ENCODE peak calls at places on chromosomes 3 and 15, in eight cellular contexts. One of them, this sample, is unnamed.

GRCh38 chr3:139264375-139264774 is 79.4 kb upstream of the MRPS22 start:
- DNase-seq in stomach: no peak
- DNase-seq in HCT116: no peak
- DNase-seq in K562: no peak
- DNase-seq in spleen: peak; percentile 21
- DNase-seq in right lobe of liver: no peak
- DNase-seq in H54: no peak
- DNase-seq in tibial nerve: no peak
- DNase-seq in this sample: no peak

GRCh38 chr3:169748670-169749069 is 16.2 kb downstream of the TERC start:
- DNase-seq in stomach: no peak
- DNase-seq in HCT116: no peak
- DNase-seq in K562: no peak
- DNase-seq in spleen: no peak
- DNase-seq in right lobe of liver: no peak
- DNase-seq in H54: no peak
- DNase-seq in tibial nerve: no peak
- DNase-seq in this sample: no peak

GRCh38 chr3:71064976-71065763 is 518.4 kb downstream of the FOXP1 start:
- DNase-seq in stomach: peak; percentile 68
- DNase-seq in HCT116: no peak
- DNase-seq in K562: peak; percentile 5
- DNase-seq in spleen: peak; percentile 92
- DNase-seq in right lobe of liver: peak; percentile 73
- DNase-seq in H54: peak; percentile 30
- DNase-seq in tibial nerve: peak; percentile 39
- DNase-seq in this sample: peak; percentile 74

GRCh38 chr3:171457263-171458055 is 2.7 kb downstream of the TNIK start:
- DNase-seq in stomach: no peak
- DNase-seq in HCT116: no peak
- DNase-seq in K562: no peak
- DNase-seq in spleen: peak; percentile 70
- DNase-seq in right lobe of liver: no peak
- DNase-seq in H54: no peak
- DNase-seq in tibial nerve: no peak
- DNase-seq in this sample: no peak

GRCh38 chr15:97986781-97987180 is 26.3 kb downstream of the ARRDC4 start:
- DNase-seq in stomach: no peak
- DNase-seq in HCT116: no peak
- DNase-seq in K562: no peak
- DNase-seq in spleen: no peak
- DNase-seq in right lobe of liver: no peak
- DNase-seq in H54: no peak
- DNase-seq in tibial nerve: no peak
- DNase-seq in this sample: no peak

GRCh38 chr3:122689587-122689986 is 8.9 kb downstream of the PARP14 start:
- DNase-seq in stomach: no peak
- DNase-seq in HCT116: no peak
- DNase-seq in K562: no peak
- DNase-seq in spleen: no peak
- DNase-seq in right lobe of liver: no peak
- DNase-seq in H54: no peak
- DNase-seq in tibial nerve: no peak
- DNase-seq in this sample: no peak

GRCh38 chr3:105401691-105402149 is 35.0 kb downstream of the ALCAM start:
- DNase-seq in stomach: no peak
- DNase-seq in HCT116: peak; percentile 53
- DNase-seq in K562: no peak
- DNase-seq in spleen: no peak
- DNase-seq in right lobe of liver: no peak
- DNase-seq in H54: no peak
- DNase-seq in tibial nerve: no peak
- DNase-seq in this sample: no peak

GRCh38 chr3:9040996-9041395 is 77.7 kb upstream of the RAD18 start:
- DNase-seq in stomach: no peak
- DNase-seq in HCT116: no peak
- DNase-seq in K562: no peak
- DNase-seq in spleen: no peak
- DNase-seq in right lobe of liver: no peak
- DNase-seq in H54: no peak
- DNase-seq in tibial nerve: no peak
- DNase-seq in this sample: no peak

GRCh38 chr15:48493084-48493762 is 152.3 kb downstream of the FBN1 start:
- DNase-seq in stomach: no peak
- DNase-seq in HCT116: no peak
- DNase-seq in K562: no peak
- DNase-seq in spleen: no peak
- DNase-seq in right lobe of liver: no peak
- DNase-seq in H54: peak; percentile 4
- DNase-seq in tibial nerve: no peak
- DNase-seq in this sample: no peak

GRCh38 chr3:190886945-190887344 is 24.5 kb upstream of the GMNC start:
- DNase-seq in stomach: no peak
- DNase-seq in HCT116: no peak
- DNase-seq in K562: no peak
- DNase-seq in spleen: no peak
- DNase-seq in right lobe of liver: no peak
- DNase-seq in H54: no peak
- DNase-seq in tibial nerve: no peak
- DNase-seq in this sample: no peak

DNA sequence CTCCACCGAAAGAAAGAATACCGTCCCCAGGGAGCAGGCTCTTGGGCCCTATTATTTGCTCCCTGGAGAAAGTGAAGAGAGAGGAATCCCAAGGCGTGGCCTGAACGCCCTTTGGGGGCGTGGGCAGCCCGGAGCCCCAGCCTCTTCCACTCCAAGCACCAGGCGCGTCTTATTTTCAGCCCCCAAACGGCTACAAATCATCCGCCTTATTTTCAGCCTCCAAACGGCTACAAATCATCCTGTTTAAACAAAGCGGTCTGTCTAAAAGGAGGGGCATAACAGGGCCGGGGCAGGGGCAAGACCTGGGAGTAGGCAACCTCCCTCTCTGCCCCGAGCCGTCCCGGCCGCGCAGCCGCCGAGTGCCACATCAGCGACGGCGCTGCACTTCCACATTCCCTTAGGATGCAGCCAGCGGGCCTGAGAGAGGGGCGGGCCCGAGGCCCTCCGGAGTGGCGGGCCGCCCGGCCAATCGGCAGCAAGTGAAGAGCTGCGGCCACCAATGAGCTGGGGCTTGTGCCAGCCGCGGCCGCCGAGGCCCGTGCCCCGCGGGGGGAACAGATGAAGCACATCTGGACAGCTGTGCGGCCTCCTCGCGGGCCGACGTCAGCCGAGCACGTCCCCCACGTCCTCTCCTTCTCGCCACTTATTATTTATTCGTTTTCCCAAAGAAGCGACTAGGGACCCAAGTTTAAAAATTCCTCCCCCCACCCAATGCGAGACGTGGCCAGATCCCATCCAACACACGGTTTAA is at the start of gene TMEM45A:
- DNase-seq in stomach: peak; percentile 97
- DNase-seq in HCT116: peak; percentile 83
- DNase-seq in K562: peak; percentile 98
- DNase-seq in spleen: peak; percentile 94
- DNase-seq in right lobe of liver: peak; percentile 96
- DNase-seq in H54: peak; percentile 93
- DNase-seq in tibial nerve: peak; percentile 96
- DNase-seq in this sample: peak; percentile 98
- TF ChIP-seq POLR2A in stomach: no peak
- TF ChIP-seq POLR2A in HCT116: no peak
- TF ChIP-seq POLR2A in K562: peak; percentile 52
- TF ChIP-seq POLR2A in spleen: no peak
- TF ChIP-seq POLR2A in right lobe of liver: peak; percentile 90
- TF ChIP-seq POLR2A in H54: peak; percentile 64
- TF ChIP-seq POLR2A in tibial nerve: no peak
- TF ChIP-seq POLR2A in this sample: peak; percentile 73

GRCh38 chr15:82750831-82751181 is 41.1 kb upstream of the AP3B2 start:
- DNase-seq in stomach: no peak
- DNase-seq in HCT116: no peak
- DNase-seq in K562: no peak
- DNase-seq in spleen: no peak
- DNase-seq in right lobe of liver: no peak
- DNase-seq in H54: no peak
- DNase-seq in tibial nerve: no peak
- DNase-seq in this sample: no peak

GRCh38 chr15:82748315-82748714 is 38.6 kb upstream of the AP3B2 start:
- DNase-seq in stomach: no peak
- DNase-seq in HCT116: no peak
- DNase-seq in K562: no peak
- DNase-seq in spleen: no peak
- DNase-seq in right lobe of liver: no peak
- DNase-seq in H54: no peak
- DNase-seq in tibial nerve: no peak
- DNase-seq in this sample: no peak

DNA sequence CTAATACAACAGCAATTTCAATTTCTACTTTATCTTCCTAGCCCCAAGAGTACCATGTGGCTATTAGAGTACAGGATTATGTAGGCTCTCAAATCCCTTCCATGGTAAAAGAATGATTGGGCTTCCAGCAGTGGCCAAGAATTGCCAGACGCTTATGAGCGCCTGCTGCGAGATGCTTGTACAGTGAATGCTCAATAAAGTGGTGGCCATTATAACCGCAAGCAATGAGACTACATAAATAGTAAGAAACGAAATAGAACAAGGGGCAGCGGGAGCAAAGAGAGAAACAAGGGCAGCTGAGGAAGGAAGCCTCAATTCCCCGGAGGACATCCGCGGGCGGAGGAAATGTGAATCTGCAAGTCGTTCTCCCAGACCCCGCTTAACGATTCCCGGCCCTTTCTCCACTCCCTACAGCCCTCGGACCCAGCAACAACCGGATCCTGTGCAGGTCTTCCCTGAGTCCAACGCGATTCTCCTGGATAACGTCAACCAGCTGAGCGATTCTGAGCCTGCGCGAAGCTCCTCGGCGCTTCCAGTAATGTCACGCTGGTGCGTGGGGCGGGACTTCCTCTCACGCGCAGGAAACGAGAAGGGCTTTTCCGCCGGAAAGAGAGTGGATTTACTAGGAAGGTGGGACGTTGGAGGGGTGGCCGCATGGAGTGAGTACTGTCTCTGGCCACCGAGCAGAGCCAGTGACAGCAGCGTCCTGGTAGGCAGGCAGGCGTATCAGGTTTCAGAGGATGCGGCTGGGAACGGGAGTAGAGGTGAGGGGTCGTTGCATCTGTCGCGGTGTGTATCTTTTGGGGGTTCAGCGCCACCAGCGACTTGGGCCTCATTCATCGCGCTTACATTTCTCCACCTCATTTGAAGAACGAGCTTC is 40.5 kb upstream of the AP3B2 start:
- DNase-seq in stomach: peak; percentile 91
- DNase-seq in HCT116: peak; percentile 90
- DNase-seq in K562: peak; percentile 79
- DNase-seq in spleen: peak; percentile 94
- DNase-seq in right lobe of liver: peak; percentile 91
- DNase-seq in H54: peak; percentile 69
- DNase-seq in tibial nerve: peak; percentile 88
- DNase-seq in this sample: peak; percentile 93
- TF ChIP-seq POLR2A in stomach: no peak
- TF ChIP-seq POLR2A in HCT116: no peak
- TF ChIP-seq POLR2A in K562: peak; percentile 97
- TF ChIP-seq POLR2A in spleen: no peak
- TF ChIP-seq POLR2A in right lobe of liver: peak; percentile 85
- TF ChIP-seq POLR2A in H54: peak; percentile 91
- TF ChIP-seq POLR2A in tibial nerve: peak; percentile 67
- TF ChIP-seq POLR2A in this sample: no peak

DNA sequence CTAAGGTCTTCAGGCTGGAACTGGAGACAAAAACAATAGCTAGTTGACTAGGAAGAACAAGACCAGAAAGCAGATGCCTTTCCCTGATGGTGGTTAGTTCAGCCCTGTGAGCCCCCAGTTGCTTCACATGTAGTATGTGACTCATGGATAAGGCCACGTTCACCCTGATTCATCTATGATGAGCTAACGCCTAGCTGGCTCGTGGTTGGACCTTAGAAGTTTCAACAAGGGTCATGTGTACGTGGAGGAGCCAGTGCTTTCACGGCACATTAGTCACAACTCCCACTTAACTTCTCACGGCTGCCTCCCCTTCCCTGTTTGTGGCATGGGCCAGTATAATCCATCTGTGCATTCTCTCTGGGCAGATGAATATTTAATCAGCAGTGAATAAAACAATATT is 20.6 kb downstream of the COL8A1 start:
- DNase-seq in stomach: no peak
- DNase-seq in HCT116: no peak
- DNase-seq in K562: no peak
- DNase-seq in spleen: no peak
- DNase-seq in right lobe of liver: no peak
- DNase-seq in H54: no peak
- DNase-seq in tibial nerve: no peak
- DNase-seq in this sample: peak; percentile 67
- TF ChIP-seq POLR2A in stomach: no peak
- TF ChIP-seq POLR2A in HCT116: no peak
- TF ChIP-seq POLR2A in K562: no peak
- TF ChIP-seq POLR2A in spleen: no peak
- TF ChIP-seq POLR2A in right lobe of liver: no peak
- TF ChIP-seq POLR2A in H54: no peak
- TF ChIP-seq POLR2A in tibial nerve: peak; percentile 5
- TF ChIP-seq POLR2A in this sample: no peak

GRCh38 chr3:161549251-161549650 is 52.6 kb downstream of the OTOL1 start:
- DNase-seq in stomach: no peak
- DNase-seq in HCT116: no peak
- DNase-seq in K562: no peak
- DNase-seq in spleen: no peak
- DNase-seq in right lobe of liver: no peak
- DNase-seq in H54: no peak
- DNase-seq in tibial nerve: no peak
- DNase-seq in this sample: no peak

GRCh38 chr3:161548301-161548700 is 51.7 kb downstream of the OTOL1 start:
- DNase-seq in stomach: no peak
- DNase-seq in HCT116: no peak
- DNase-seq in K562: no peak
- DNase-seq in spleen: no peak
- DNase-seq in right lobe of liver: no peak
- DNase-seq in H54: no peak
- DNase-seq in tibial nerve: no peak
- DNase-seq in this sample: no peak

GRCh38 chr3:161551697-161552096 is 55.1 kb downstream of the OTOL1 start:
- DNase-seq in stomach: no peak
- DNase-seq in HCT116: no peak
- DNase-seq in K562: no peak
- DNase-seq in spleen: no peak
- DNase-seq in right lobe of liver: no peak
- DNase-seq in H54: no peak
- DNase-seq in tibial nerve: no peak
- DNase-seq in this sample: no peak

GRCh38 chr3:161540594-161540993 is 44.0 kb downstream of the OTOL1 start:
- DNase-seq in stomach: no peak
- DNase-seq in HCT116: no peak
- DNase-seq in K562: no peak
- DNase-seq in spleen: no peak
- DNase-seq in right lobe of liver: no peak
- DNase-seq in H54: no peak
- DNase-seq in tibial nerve: no peak
- DNase-seq in this sample: no peak

DNA sequence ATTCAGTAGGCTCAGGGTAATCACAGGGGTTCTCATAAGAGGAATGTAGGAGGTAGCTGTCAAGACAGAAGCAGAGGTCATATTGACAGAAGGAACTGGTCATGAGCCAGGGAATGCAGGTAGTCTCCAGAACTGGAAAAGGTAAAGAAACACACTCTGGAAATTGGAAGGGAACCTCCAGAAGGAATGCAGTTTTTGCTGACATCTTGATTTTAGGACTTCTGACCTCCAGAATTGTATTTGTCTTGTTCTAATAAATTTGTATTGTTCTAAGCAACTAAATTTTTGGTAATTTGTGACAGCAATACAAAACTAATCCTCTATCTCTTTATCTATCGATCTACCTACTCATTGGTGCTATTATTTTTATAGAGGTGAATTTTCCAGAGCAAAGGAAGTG is 49.2 kb downstream of the OTOL1 start:
- DNase-seq in stomach: no peak
- DNase-seq in HCT116: no peak
- DNase-seq in K562: no peak
- DNase-seq in spleen: no peak
- DNase-seq in right lobe of liver: no peak
- DNase-seq in H54: no peak
- DNase-seq in tibial nerve: no peak
- DNase-seq in this sample: no peak
- TF ChIP-seq POLR2A in stomach: no peak
- TF ChIP-seq POLR2A in HCT116: no peak
- TF ChIP-seq POLR2A in K562: no peak
- TF ChIP-seq POLR2A in spleen: no peak
- TF ChIP-seq POLR2A in right lobe of liver: no peak
- TF ChIP-seq POLR2A in H54: no peak
- TF ChIP-seq POLR2A in tibial nerve: no peak
- TF ChIP-seq POLR2A in this sample: no peak